ENCODE peak calls at places on chromosomes 7 and 10, in nine cellular contexts. One of them, this sample, is unnamed.

GRCh38 chr7:44212581-44213184 is 11.9 kb downstream of the YKT6 start:
- DNase-seq in A549: no peak
- DNase-seq in AG09309: no peak
- DNase-seq in uterus: no peak
- DNase-seq in stomach: no peak
- DNase-seq in fibroblast of mammary gland: no peak
- DNase-seq in lower leg skin: no peak
- DNase-seq in psoas muscle: no peak
- DNase-seq in progenitor cell of endocrine pancreas: no peak
- DNase-seq in this sample: peak; percentile 8

GRCh38 chr7:69399038-69399800 is 199.1 kb upstream of the AUTS2 start:
- DNase-seq in A549: peak; percentile 53
- DNase-seq in AG09309: peak; percentile 3
- DNase-seq in uterus: no peak
- DNase-seq in stomach: no peak
- DNase-seq in fibroblast of mammary gland: peak; percentile 82
- DNase-seq in lower leg skin: peak; percentile 54
- DNase-seq in psoas muscle: no peak
- DNase-seq in progenitor cell of endocrine pancreas: no peak
- DNase-seq in this sample: no peak

GRCh38 chr7:53600296-53600695 is 564.9 kb downstream of the POM121L12 start:
- DNase-seq in A549: no peak
- DNase-seq in AG09309: no peak
- DNase-seq in uterus: no peak
- DNase-seq in stomach: no peak
- DNase-seq in fibroblast of mammary gland: no peak
- DNase-seq in lower leg skin: no peak
- DNase-seq in psoas muscle: no peak
- DNase-seq in progenitor cell of endocrine pancreas: no peak
- DNase-seq in this sample: no peak

GRCh38 chr7:105017263-105018051 is 3.5 kb downstream of the KMT2E start:
- DNase-seq in A549: no peak
- DNase-seq in AG09309: no peak
- DNase-seq in uterus: no peak
- DNase-seq in stomach: no peak
- DNase-seq in fibroblast of mammary gland: no peak
- DNase-seq in lower leg skin: no peak
- DNase-seq in psoas muscle: no peak
- DNase-seq in progenitor cell of endocrine pancreas: no peak
- DNase-seq in this sample: no peak

GRCh38 chr7:107501593-107501992 is 31.7 kb downstream of the GPR22 start:
- DNase-seq in A549: peak; percentile 18
- DNase-seq in AG09309: no peak
- DNase-seq in uterus: no peak
- DNase-seq in stomach: no peak
- DNase-seq in fibroblast of mammary gland: peak; percentile 63
- DNase-seq in lower leg skin: no peak
- DNase-seq in psoas muscle: no peak
- DNase-seq in progenitor cell of endocrine pancreas: no peak
- DNase-seq in this sample: no peak

GRCh38 chr10:71272122-71272771 is 46.8 kb upstream of the SLC29A3 start:
- DNase-seq in A549: no peak
- DNase-seq in AG09309: no peak
- DNase-seq in uterus: no peak
- DNase-seq in stomach: no peak
- DNase-seq in fibroblast of mammary gland: peak; percentile 88
- DNase-seq in lower leg skin: no peak
- DNase-seq in psoas muscle: no peak
- DNase-seq in progenitor cell of endocrine pancreas: no peak
- DNase-seq in this sample: no peak

GRCh38 chr7:154178890-154179289 is 126.7 kb downstream of the DPP6 start:
- DNase-seq in A549: no peak
- DNase-seq in AG09309: no peak
- DNase-seq in uterus: no peak
- DNase-seq in stomach: no peak
- DNase-seq in fibroblast of mammary gland: no peak
- DNase-seq in lower leg skin: no peak
- DNase-seq in psoas muscle: no peak
- DNase-seq in progenitor cell of endocrine pancreas: no peak
- DNase-seq in this sample: no peak

GRCh38 chr10:25113231-25114035 is 61.4 kb upstream of the GPR158 start:
- DNase-seq in A549: peak; percentile 45
- DNase-seq in AG09309: peak; percentile 33
- DNase-seq in uterus: peak; percentile 46
- DNase-seq in stomach: peak; percentile 85
- DNase-seq in fibroblast of mammary gland: peak; percentile 67
- DNase-seq in lower leg skin: peak; percentile 43
- DNase-seq in psoas muscle: peak; percentile 57
- DNase-seq in progenitor cell of endocrine pancreas: peak; percentile 60
- DNase-seq in this sample: no peak

GRCh38 chr7:141649865-141650499 is 52.0 kb downstream of the DENND11 start:
- DNase-seq in A549: peak; percentile 58
- DNase-seq in AG09309: peak; percentile 87
- DNase-seq in uterus: peak; percentile 51
- DNase-seq in stomach: peak; percentile 70
- DNase-seq in fibroblast of mammary gland: peak; percentile 90
- DNase-seq in lower leg skin: peak; percentile 42
- DNase-seq in psoas muscle: no peak
- DNase-seq in progenitor cell of endocrine pancreas: peak; percentile 36
- DNase-seq in this sample: no peak

GRCh38 chr7:77269360-77270075 is 69.9 kb upstream of the FGL2 start:
- DNase-seq in A549: no peak
- DNase-seq in AG09309: no peak
- DNase-seq in uterus: no peak
- DNase-seq in stomach: no peak
- DNase-seq in fibroblast of mammary gland: no peak
- DNase-seq in lower leg skin: no peak
- DNase-seq in psoas muscle: no peak
- DNase-seq in progenitor cell of endocrine pancreas: no peak
- DNase-seq in this sample: no peak

DNA sequence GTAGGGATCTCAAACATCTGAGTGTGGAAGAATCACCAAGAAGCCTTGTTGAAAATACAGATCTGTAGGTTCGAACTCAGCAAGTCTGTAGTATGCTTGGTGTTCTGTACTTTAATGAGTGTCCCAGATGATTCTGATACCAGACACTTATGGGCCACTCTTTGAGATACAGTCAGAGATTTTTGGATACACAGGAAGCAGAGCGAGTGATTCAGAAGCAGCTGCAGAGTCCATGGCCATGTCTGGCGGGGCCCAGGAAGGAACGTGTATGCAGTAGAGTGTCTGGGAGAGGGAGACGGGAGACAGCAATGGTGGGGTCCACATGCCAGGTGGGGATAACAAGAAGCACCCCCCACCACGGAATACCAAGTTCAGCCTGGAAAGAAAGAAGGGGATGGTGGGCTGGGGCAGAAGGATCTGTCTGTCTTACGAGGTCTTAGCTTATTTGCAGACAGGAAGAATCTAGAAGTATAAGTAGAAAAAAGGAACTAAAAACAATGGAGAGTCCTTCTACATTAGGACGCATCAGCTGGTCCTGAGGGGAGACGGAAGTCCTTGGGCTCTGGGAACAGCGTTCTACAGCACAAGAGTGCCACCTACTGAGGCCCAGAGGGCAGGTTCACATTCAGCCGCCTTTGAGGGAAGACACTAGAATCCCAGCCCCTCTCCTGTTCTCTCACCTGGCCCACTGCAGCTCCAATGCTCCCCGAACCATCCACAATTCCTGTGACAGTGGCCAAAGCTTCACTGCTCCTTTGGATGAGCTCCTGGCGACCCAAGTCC is 55.4 kb downstream of the SLC37A3 start:
- DNase-seq in A549: peak; percentile 16
- DNase-seq in AG09309: no peak
- DNase-seq in uterus: no peak
- DNase-seq in stomach: peak; percentile 31
- DNase-seq in fibroblast of mammary gland: peak; percentile 23
- DNase-seq in lower leg skin: no peak
- DNase-seq in psoas muscle: no peak
- DNase-seq in progenitor cell of endocrine pancreas: peak; percentile 15
- DNase-seq in this sample: no peak
- TF ChIP-seq CTCF in A549: peak; percentile 53
- TF ChIP-seq CTCF in AG09309: peak; percentile 38
- TF ChIP-seq CTCF in uterus: no peak
- TF ChIP-seq CTCF in stomach: no peak
- TF ChIP-seq CTCF in fibroblast of mammary gland: peak; percentile 38
- TF ChIP-seq CTCF in lower leg skin: no peak
- TF ChIP-seq CTCF in psoas muscle: peak; percentile 32
- TF ChIP-seq CTCF in progenitor cell of endocrine pancreas: peak; percentile 62
- TF ChIP-seq CTCF in this sample: no peak

DNA sequence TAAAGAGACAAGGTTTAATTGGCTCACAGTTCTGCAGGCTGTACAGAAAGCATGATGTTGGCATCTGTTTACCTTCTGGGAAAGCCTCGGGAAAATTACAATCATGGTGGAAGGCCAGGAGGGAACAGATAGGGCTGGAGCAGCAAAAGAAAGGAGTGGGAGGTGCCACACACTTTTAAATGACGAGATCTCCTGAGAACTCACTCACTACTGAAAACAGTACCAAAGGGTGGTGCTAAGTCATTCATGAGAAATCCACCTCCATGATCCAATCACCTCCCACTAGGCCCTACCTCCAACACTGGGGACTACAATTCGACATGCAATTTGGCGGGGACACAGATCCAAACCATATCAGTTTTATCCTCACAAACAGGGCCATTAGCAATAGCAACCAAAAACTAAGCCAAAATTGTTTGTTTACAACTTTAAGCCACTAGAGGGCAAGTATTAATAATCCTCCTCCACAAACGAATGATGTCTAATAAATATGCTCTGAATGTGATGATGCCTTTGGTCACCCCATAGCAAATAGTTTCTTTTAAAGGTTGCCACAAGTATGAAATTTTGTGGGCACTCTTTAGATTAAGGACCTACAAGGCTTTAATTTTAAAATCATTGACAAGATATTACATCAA is 129.2 kb upstream of the NRBF2 start:
- DNase-seq in A549: peak; percentile 28
- DNase-seq in AG09309: no peak
- DNase-seq in uterus: no peak
- DNase-seq in stomach: no peak
- DNase-seq in fibroblast of mammary gland: peak; percentile 19
- DNase-seq in lower leg skin: no peak
- DNase-seq in psoas muscle: no peak
- DNase-seq in progenitor cell of endocrine pancreas: no peak
- DNase-seq in this sample: no peak
- TF ChIP-seq CTCF in A549: peak; percentile 2
- TF ChIP-seq CTCF in AG09309: no peak
- TF ChIP-seq CTCF in uterus: no peak
- TF ChIP-seq CTCF in stomach: no peak
- TF ChIP-seq CTCF in fibroblast of mammary gland: peak; percentile 45
- TF ChIP-seq CTCF in lower leg skin: no peak
- TF ChIP-seq CTCF in psoas muscle: peak; percentile 24
- TF ChIP-seq CTCF in progenitor cell of endocrine pancreas: no peak
- TF ChIP-seq CTCF in this sample: no peak

GRCh38 chr10:93991101-93991500 is 2.6 kb upstream of the PLCE1 start:
- DNase-seq in A549: no peak
- DNase-seq in AG09309: no peak
- DNase-seq in uterus: no peak
- DNase-seq in stomach: no peak
- DNase-seq in fibroblast of mammary gland: no peak
- DNase-seq in lower leg skin: no peak
- DNase-seq in psoas muscle: no peak
- DNase-seq in progenitor cell of endocrine pancreas: no peak
- DNase-seq in this sample: no peak

GRCh38 chr10:93993414-93993781 is 333 bp upstream of the PLCE1 start:
- DNase-seq in A549: no peak
- DNase-seq in AG09309: no peak
- DNase-seq in uterus: peak; percentile 17
- DNase-seq in stomach: no peak
- DNase-seq in fibroblast of mammary gland: no peak
- DNase-seq in lower leg skin: no peak
- DNase-seq in psoas muscle: no peak
- DNase-seq in progenitor cell of endocrine pancreas: no peak
- DNase-seq in this sample: no peak

GRCh38 chr10:93993782-93994668 is at the start of gene PLCE1:
- DNase-seq in A549: peak; percentile 71
- DNase-seq in AG09309: no peak
- DNase-seq in uterus: peak; percentile 40
- DNase-seq in stomach: peak; percentile 70
- DNase-seq in fibroblast of mammary gland: peak; percentile 20
- DNase-seq in lower leg skin: no peak
- DNase-seq in psoas muscle: peak; percentile 70
- DNase-seq in progenitor cell of endocrine pancreas: peak; percentile 53
- DNase-seq in this sample: no peak

GRCh38 chr10:93991596-93992284 is 2.0 kb upstream of the PLCE1 start:
- DNase-seq in A549: peak; percentile 86
- DNase-seq in AG09309: no peak
- DNase-seq in uterus: peak; percentile 36
- DNase-seq in stomach: peak; percentile 51
- DNase-seq in fibroblast of mammary gland: peak; percentile 68
- DNase-seq in lower leg skin: no peak
- DNase-seq in psoas muscle: peak; percentile 52
- DNase-seq in progenitor cell of endocrine pancreas: peak; percentile 39
- DNase-seq in this sample: no peak

GRCh38 chr10:93992400-93993030 is 1.2 kb upstream of the PLCE1 start:
- DNase-seq in A549: peak; percentile 62
- DNase-seq in AG09309: no peak
- DNase-seq in uterus: no peak
- DNase-seq in stomach: no peak
- DNase-seq in fibroblast of mammary gland: peak; percentile 14
- DNase-seq in lower leg skin: no peak
- DNase-seq in psoas muscle: no peak
- DNase-seq in progenitor cell of endocrine pancreas: no peak
- DNase-seq in this sample: no peak
- TF ChIP-seq CTCF in A549: no peak
- TF ChIP-seq CTCF in AG09309: peak; percentile 7
- TF ChIP-seq CTCF in uterus: no peak
- TF ChIP-seq CTCF in stomach: no peak
- TF ChIP-seq CTCF in fibroblast of mammary gland: peak; percentile 24
- TF ChIP-seq CTCF in lower leg skin: no peak
- TF ChIP-seq CTCF in psoas muscle: no peak
- TF ChIP-seq CTCF in progenitor cell of endocrine pancreas: peak; percentile 45
- TF ChIP-seq CTCF in this sample: no peak

GRCh38 chr10:91700788-91701444 is 68.0 kb upstream of the PPP1R3C start:
- DNase-seq in A549: no peak
- DNase-seq in AG09309: peak; percentile 27
- DNase-seq in uterus: no peak
- DNase-seq in stomach: no peak
- DNase-seq in fibroblast of mammary gland: peak; percentile 86
- DNase-seq in lower leg skin: no peak
- DNase-seq in psoas muscle: no peak
- DNase-seq in progenitor cell of endocrine pancreas: no peak
- DNase-seq in this sample: no peak

GRCh38 chr10:91698258-91698657 is 65.4 kb upstream of the PPP1R3C start:
- DNase-seq in A549: no peak
- DNase-seq in AG09309: no peak
- DNase-seq in uterus: no peak
- DNase-seq in stomach: no peak
- DNase-seq in fibroblast of mammary gland: no peak
- DNase-seq in lower leg skin: no peak
- DNase-seq in psoas muscle: no peak
- DNase-seq in progenitor cell of endocrine pancreas: no peak
- DNase-seq in this sample: no peak

GRCh38 chr10:91700273-91700672 is 67.4 kb upstream of the PPP1R3C start:
- DNase-seq in A549: no peak
- DNase-seq in AG09309: no peak
- DNase-seq in uterus: no peak
- DNase-seq in stomach: no peak
- DNase-seq in fibroblast of mammary gland: peak; percentile 18
- DNase-seq in lower leg skin: no peak
- DNase-seq in psoas muscle: no peak
- DNase-seq in progenitor cell of endocrine pancreas: no peak
- DNase-seq in this sample: no peak

GRCh38 chr10:91705948-91706670 is 73.2 kb upstream of the PPP1R3C start:
- DNase-seq in A549: no peak
- DNase-seq in AG09309: no peak
- DNase-seq in uterus: no peak
- DNase-seq in stomach: no peak
- DNase-seq in fibroblast of mammary gland: no peak
- DNase-seq in lower leg skin: no peak
- DNase-seq in psoas muscle: no peak
- DNase-seq in progenitor cell of endocrine pancreas: no peak
- DNase-seq in this sample: no peak

GRCh38 chr10:91702586-91703088 is 69.8 kb upstream of the PPP1R3C start:
- DNase-seq in A549: no peak
- DNase-seq in AG09309: no peak
- DNase-seq in uterus: no peak
- DNase-seq in stomach: no peak
- DNase-seq in fibroblast of mammary gland: no peak
- DNase-seq in lower leg skin: no peak
- DNase-seq in psoas muscle: no peak
- DNase-seq in progenitor cell of endocrine pancreas: no peak
- DNase-seq in this sample: no peak
- TF ChIP-seq CTCF in A549: no peak
- TF ChIP-seq CTCF in AG09309: no peak
- TF ChIP-seq CTCF in uterus: no peak
- TF ChIP-seq CTCF in stomach: no peak
- TF ChIP-seq CTCF in fibroblast of mammary gland: no peak
- TF ChIP-seq CTCF in lower leg skin: no peak
- TF ChIP-seq CTCF in psoas muscle: no peak
- TF ChIP-seq CTCF in progenitor cell of endocrine pancreas: no peak
- TF ChIP-seq CTCF in this sample: no peak